ENCODE peak calls at places on chromosomes 6 and 20, in six cellular contexts. H, O, W, G, D and C are unnamed samples.

GRCh38 chr6:139868576-139868975 is 494.1 kb upstream of the CITED2 start:
- DNase-seq in W (no peak), O (no peak), G (no peak), H (no peak), D (no peak), C (no peak)

GRCh38 chr20:58630063-58630462 is 21.0 kb upstream of the STX16 start:
- DNase-seq in O (peak), H (peak), W (peak), D (no peak), G (no peak), C (no peak)

GRCh38 chr6:168309997-168310396 is 9.6 kb downstream of the DACT2 start:
- DNase-seq in O (no peak), W (no peak), G (no peak), D (no peak), H (no peak), C (no peak)

GRCh38 chr6:89273816-89274215 is 41.3 kb downstream of the GABRR2 start:
- DNase-seq in D (no peak), O (no peak), W (no peak), H (no peak), G (no peak), C (no peak)

GRCh38 chr20:24144371-24144770 is 155.8 kb upstream of the GGTLC1 start:
- DNase-seq in O (no peak), H (no peak), G (no peak), W (no peak), D (no peak), C (no peak)

GRCh38 chr6:106913111-106913510 is 61.4 kb downstream of the CD24 start:
- DNase-seq in H (no peak), G (no peak), O (peak), D (no peak), W (no peak), C (no peak)

GRCh38 chr20:4484431-4485057 is 237.2 kb upstream of the PRND start:
- DNase-seq in D (no peak), G (no peak), H (no peak), W (no peak), O (no peak), C (peak)

GRCh38 chr6:81752969-81753708 is 658 bp upstream of the TENT5A start:
- DNase-seq in W (peak), G (peak), D (peak), O (peak), H (peak), C (peak)

GRCh38 chr20:13243826-13244376 is 22.8 kb downstream of the ISM1 start:
- DNase-seq in G (no peak), H (no peak), W (no peak), O (peak), D (no peak), C (no peak)

GRCh38 chr20:41030536-41031242 is 2.1 kb downstream of the TOP1 start:
- DNase-seq in H (peak), O (peak), D (no peak), G (no peak), W (peak), C (no peak)